ENCODE peak calls at places on chromosomes 6 and 20, in four cellular contexts. One of them, this sample, is unnamed.

GRCh38 chr6:70221025-70221714 is 81.7 kb downstream of the COL9A1 start:
- DNase-seq in GM12878: no peak
- DNase-seq in HepG2: peak; percentile 12
- DNase-seq in K562: peak; percentile 46
- DNase-seq in this sample: peak; percentile 46

GRCh38 chr20:4305091-4305490 is 289.7 kb upstream of the RNF24 start:
- DNase-seq in GM12878: no peak
- DNase-seq in HepG2: no peak
- DNase-seq in K562: no peak
- DNase-seq in this sample: no peak

GRCh38 chr6:94071835-94072234 is 652.5 kb upstream of the EPHA7 start:
- DNase-seq in GM12878: no peak
- DNase-seq in HepG2: no peak
- DNase-seq in K562: no peak
- DNase-seq in this sample: no peak

GRCh38 chr6:27791182-27791939 is 120.8 kb downstream of the OR2B2 start:
- DNase-seq in GM12878: no peak
- DNase-seq in HepG2: peak; percentile 76
- DNase-seq in K562: peak; percentile 73
- DNase-seq in this sample: peak; percentile 54

GRCh38 chr20:24831232-24831631 is 117.8 kb upstream of the CST7 start:
- DNase-seq in GM12878: no peak
- DNase-seq in HepG2: no peak
- DNase-seq in K562: no peak
- DNase-seq in this sample: no peak

GRCh38 chr6:8187209-8187608 is 84.9 kb upstream of the EEF1E1 start:
- DNase-seq in GM12878: no peak
- DNase-seq in HepG2: no peak
- DNase-seq in K562: no peak
- DNase-seq in this sample: no peak

GRCh38 chr6:139164001-139164400 is 29.1 kb downstream of the HECA start:
- DNase-seq in GM12878: no peak
- DNase-seq in HepG2: no peak
- DNase-seq in K562: no peak
- DNase-seq in this sample: no peak

GRCh38 chr6:46090115-46091079 is 39.4 kb upstream of the ENPP4 start:
- DNase-seq in GM12878: peak; percentile 17
- DNase-seq in HepG2: peak; percentile 50
- DNase-seq in K562: peak; percentile 67
- DNase-seq in this sample: peak; percentile 72

GRCh38 chr20:52012093-52012492 is 179.5 kb downstream of the ZFP64 start:
- DNase-seq in GM12878: no peak
- DNase-seq in HepG2: no peak
- DNase-seq in K562: no peak
- DNase-seq in this sample: no peak

GRCh38 chr6:100719883-100720682 is 161.0 kb downstream of the ASCC3 start:
- DNase-seq in GM12878: no peak
- DNase-seq in HepG2: peak; percentile 9
- DNase-seq in K562: peak; percentile 9
- DNase-seq in this sample: peak; percentile 6

GRCh38 chr6:112029045-112029822 is 24.7 kb upstream of the CCN6 start:
- DNase-seq in GM12878: no peak
- DNase-seq in HepG2: peak; percentile 68
- DNase-seq in K562: peak; percentile 53
- DNase-seq in this sample: peak; percentile 79

GRCh38 chr6:33375143-33375649 is 16.4 kb upstream of the KIFC1 start:
- DNase-seq in GM12878: no peak
- DNase-seq in HepG2: no peak
- DNase-seq in K562: no peak
- DNase-seq in this sample: no peak

GRCh38 chr6:39755231-39755630 is 30.0 kb upstream of the KIF6 start:
- DNase-seq in GM12878: no peak
- DNase-seq in HepG2: no peak
- DNase-seq in K562: no peak
- DNase-seq in this sample: no peak

GRCh38 chr6:121828567-121828966 is 393.1 kb downstream of the GJA1 start:
- DNase-seq in GM12878: no peak
- DNase-seq in HepG2: no peak
- DNase-seq in K562: no peak
- DNase-seq in this sample: no peak

GRCh38 chr20:51801220-51801991 is 915 bp downstream of the SALL4 start:
- DNase-seq in GM12878: no peak
- DNase-seq in HepG2: no peak
- DNase-seq in K562: no peak
- DNase-seq in this sample: no peak

GRCh38 chr6:148969679-148970078 is 222.8 kb downstream of the UST start:
- DNase-seq in GM12878: no peak
- DNase-seq in HepG2: no peak
- DNase-seq in K562: no peak
- DNase-seq in this sample: peak; percentile 61

GRCh38 chr20:62141397-62142251 is 1.6 kb downstream of the PSMA7 start:
- DNase-seq in GM12878: no peak
- DNase-seq in HepG2: peak; percentile 64
- DNase-seq in K562: no peak
- DNase-seq in this sample: peak; percentile 37

GRCh38 chr20:37680420-37680819 is 13.4 kb upstream of the CTNNBL1 start:
- DNase-seq in GM12878: no peak
- DNase-seq in HepG2: no peak
- DNase-seq in K562: no peak
- DNase-seq in this sample: no peak

GRCh38 chr20:61185841-61186601 is 66.0 kb upstream of the CDH4 start:
- DNase-seq in GM12878: no peak
- DNase-seq in HepG2: no peak
- DNase-seq in K562: no peak
- DNase-seq in this sample: no peak

GRCh38 chr6:151440930-151441329 is 11.0 kb downstream of the RMND1 start:
- DNase-seq in GM12878: no peak
- DNase-seq in HepG2: no peak
- DNase-seq in K562: no peak
- DNase-seq in this sample: no peak

GRCh38 chr6:27081931-27082330 is 165.6 kb upstream of the PRSS16 start:
- DNase-seq in GM12878: no peak
- DNase-seq in HepG2: no peak
- DNase-seq in K562: no peak
- DNase-seq in this sample: no peak

GRCh38 chr6:143276436-143276835 is 174.1 kb downstream of the ADAT2 start:
- DNase-seq in GM12878: no peak
- DNase-seq in HepG2: no peak
- DNase-seq in K562: no peak
- DNase-seq in this sample: no peak

GRCh38 chr6:12069891-12070529 is 57.9 kb downstream of the HIVEP1 start:
- DNase-seq in GM12878: no peak
- DNase-seq in HepG2: no peak
- DNase-seq in K562: no peak
- DNase-seq in this sample: no peak

GRCh38 chr6:150251566-150252186 is 108.8 kb downstream of the PPP1R14C start:
- DNase-seq in GM12878: no peak
- DNase-seq in HepG2: no peak
- DNase-seq in K562: no peak
- DNase-seq in this sample: no peak

GRCh38 chr6:140441256-140441655 is 1066.8 kb upstream of the CITED2 start:
- DNase-seq in GM12878: no peak
- DNase-seq in HepG2: peak; percentile 46
- DNase-seq in K562: peak; percentile 11
- DNase-seq in this sample: peak; percentile 52

GRCh38 chr6:18503187-18503586 is 116.0 kb downstream of the RNF144B start:
- DNase-seq in GM12878: no peak
- DNase-seq in HepG2: no peak
- DNase-seq in K562: no peak
- DNase-seq in this sample: no peak

GRCh38 chr20:39042279-39043150 is 80.4 kb downstream of the DHX35 start:
- DNase-seq in GM12878: no peak
- DNase-seq in HepG2: no peak
- DNase-seq in K562: no peak
- DNase-seq in this sample: no peak

GRCh38 chr6:101761124-101761601 is 367.7 kb downstream of the GRIK2 start:
- DNase-seq in GM12878: no peak
- DNase-seq in HepG2: no peak
- DNase-seq in K562: no peak
- DNase-seq in this sample: no peak

GRCh38 chr20:17822039-17822438 is 122.3 kb downstream of the BANF2 start:
- DNase-seq in GM12878: no peak
- DNase-seq in HepG2: peak; percentile 87
- DNase-seq in K562: no peak
- DNase-seq in this sample: no peak

GRCh38 chr6:22667855-22668254 is 98.5 kb downstream of the HDGFL1 start:
- DNase-seq in GM12878: no peak
- DNase-seq in HepG2: peak; percentile 8
- DNase-seq in K562: no peak
- DNase-seq in this sample: no peak

GRCh38 chr20:51738877-51739447 is 29.2 kb downstream of the ATP9A start:
- DNase-seq in GM12878: no peak
- DNase-seq in HepG2: no peak
- DNase-seq in K562: peak; percentile 21
- DNase-seq in this sample: no peak

GRCh38 chr6:29035951-29036350 is 9.0 kb downstream of the OR2W1 start:
- DNase-seq in GM12878: no peak
- DNase-seq in HepG2: no peak
- DNase-seq in K562: no peak
- DNase-seq in this sample: no peak

GRCh38 chr20:10540636-10541493 is 105.8 kb downstream of the SLX4IP start:
- DNase-seq in GM12878: no peak
- DNase-seq in HepG2: peak; percentile 99
- DNase-seq in K562: no peak
- DNase-seq in this sample: no peak

GRCh38 chr20:49657118-49657901 is 56.4 kb downstream of the B4GALT5 start:
- DNase-seq in GM12878: no peak
- DNase-seq in HepG2: no peak
- DNase-seq in K562: no peak
- DNase-seq in this sample: no peak

GRCh38 chr6:125208625-125209249 is 55.2 kb downstream of the TPD52L1 start:
- DNase-seq in GM12878: no peak
- DNase-seq in HepG2: no peak
- DNase-seq in K562: no peak
- DNase-seq in this sample: no peak

GRCh38 chr6:127464161-127464880 is 5.1 kb upstream of the KIAA0408 start:
- DNase-seq in GM12878: no peak
- DNase-seq in HepG2: no peak
- DNase-seq in K562: no peak
- DNase-seq in this sample: no peak
- TF ChIP-seq FOXK2 in GM12878: no peak
- TF ChIP-seq FOXK2 in HepG2: no peak
- TF ChIP-seq FOXK2 in K562: no peak
- TF ChIP-seq FOXK2 in this sample: no peak

GRCh38 chr6:43359381-43359780 is 10.1 kb downstream of the ZNF318 start:
- DNase-seq in GM12878: no peak
- DNase-seq in HepG2: no peak
- DNase-seq in K562: no peak
- DNase-seq in this sample: no peak
- TF ChIP-seq FOXK2 in GM12878: no peak
- TF ChIP-seq FOXK2 in HepG2: no peak
- TF ChIP-seq FOXK2 in K562: no peak
- TF ChIP-seq FOXK2 in this sample: no peak

GRCh38 chr6:30894381-30894780 is 10.1 kb downstream of the DDR1 start:
- DNase-seq in GM12878: no peak
- DNase-seq in HepG2: no peak
- DNase-seq in K562: no peak
- DNase-seq in this sample: no peak
- TF ChIP-seq FOXK2 in GM12878: no peak
- TF ChIP-seq FOXK2 in HepG2: no peak
- TF ChIP-seq FOXK2 in K562: no peak
- TF ChIP-seq FOXK2 in this sample: no peak

GRCh38 chr6:44038543-44039065 is 88.6 kb downstream of the MRPL14 start:
- DNase-seq in GM12878: no peak
- DNase-seq in HepG2: no peak
- DNase-seq in K562: no peak
- DNase-seq in this sample: no peak

GRCh38 chr6:44037847-44038542 is 89.3 kb downstream of the MRPL14 start:
- DNase-seq in GM12878: no peak
- DNase-seq in HepG2: no peak
- DNase-seq in K562: no peak
- DNase-seq in this sample: no peak

GRCh38 chr6:44040786-44041185 is 86.5 kb downstream of the MRPL14 start:
- DNase-seq in GM12878: no peak
- DNase-seq in HepG2: no peak
- DNase-seq in K562: no peak
- DNase-seq in this sample: no peak

GRCh38 chr6:44039839-44040350 is 87.4 kb downstream of the MRPL14 start:
- DNase-seq in GM12878: no peak
- DNase-seq in HepG2: no peak
- DNase-seq in K562: no peak
- DNase-seq in this sample: no peak

GRCh38 chr6:44039191-44039719 is 88.0 kb downstream of the MRPL14 start:
- DNase-seq in GM12878: no peak
- DNase-seq in HepG2: no peak
- DNase-seq in K562: no peak
- DNase-seq in this sample: no peak
- TF ChIP-seq FOXK2 in GM12878: no peak
- TF ChIP-seq FOXK2 in HepG2: no peak
- TF ChIP-seq FOXK2 in K562: no peak
- TF ChIP-seq FOXK2 in this sample: no peak

GRCh38 chr6:106662458-106662857 is 33.1 kb downstream of the QRSL1 start:
- DNase-seq in GM12878: no peak
- DNase-seq in HepG2: no peak
- DNase-seq in K562: no peak
- DNase-seq in this sample: no peak
- TF ChIP-seq FOXK2 in GM12878: no peak
- TF ChIP-seq FOXK2 in HepG2: no peak
- TF ChIP-seq FOXK2 in K562: no peak
- TF ChIP-seq FOXK2 in this sample: no peak

DNA sequence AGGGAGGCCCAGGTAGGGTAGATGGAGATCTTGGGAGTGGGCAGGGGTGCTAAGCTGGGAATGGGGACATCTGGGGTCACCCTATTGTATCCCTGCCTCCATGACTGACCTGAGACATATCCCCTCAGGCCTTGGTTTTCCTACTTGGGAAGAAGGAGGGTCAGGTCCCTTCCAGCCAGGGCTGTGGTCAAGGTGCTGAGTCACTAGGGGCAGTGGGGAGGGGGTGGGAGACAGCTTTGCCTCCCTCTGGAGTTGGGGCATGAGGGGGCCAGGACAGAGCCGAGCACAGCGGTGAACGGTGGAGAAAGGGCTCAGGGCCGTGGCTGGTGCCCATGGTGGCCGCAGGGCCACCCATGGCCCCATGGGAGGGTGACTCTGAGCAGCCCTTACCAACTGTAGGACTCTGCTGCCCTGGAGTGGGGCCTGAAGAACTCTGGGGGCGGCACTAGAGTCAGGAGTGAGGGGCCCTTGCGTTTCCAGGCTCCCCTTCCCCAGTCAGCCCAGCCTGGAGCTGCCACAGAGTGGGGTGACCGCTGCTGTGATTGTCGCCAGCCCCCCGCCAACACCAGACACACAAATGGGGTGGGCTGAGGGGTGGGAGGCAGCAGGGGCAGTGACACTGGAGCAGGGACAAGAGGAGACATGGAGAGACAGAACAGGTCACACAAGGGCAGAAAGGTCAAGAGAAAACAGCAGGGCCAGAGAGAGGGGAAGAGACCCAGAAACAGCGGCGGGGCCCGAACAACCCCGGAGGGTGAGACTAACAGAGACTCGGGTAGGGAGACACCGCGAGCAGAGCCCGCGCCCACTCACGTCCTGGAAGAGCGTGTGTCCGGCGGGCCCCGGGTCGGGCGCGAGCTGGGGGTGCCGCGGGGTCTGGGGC is 576 bp downstream of the NECAB3 start:
- DNase-seq in GM12878: no peak
- DNase-seq in HepG2: no peak
- DNase-seq in K562: peak; percentile 61
- DNase-seq in this sample: no peak
- TF ChIP-seq FOXK2 in GM12878: no peak
- TF ChIP-seq FOXK2 in HepG2: no peak
- TF ChIP-seq FOXK2 in K562: no peak
- TF ChIP-seq FOXK2 in this sample: no peak

GRCh38 chr20:63740070-63740500 is 509 bp downstream of the SLC2A4RG start:
- DNase-seq in GM12878: no peak
- DNase-seq in HepG2: no peak
- DNase-seq in K562: peak; percentile 82
- DNase-seq in this sample: peak; percentile 49
- TF ChIP-seq FOXK2 in GM12878: no peak
- TF ChIP-seq FOXK2 in HepG2: no peak
- TF ChIP-seq FOXK2 in K562: no peak
- TF ChIP-seq FOXK2 in this sample: no peak

This sample was measured in HEK293T.